ENCODE peak calls at places on chromosomes 2 and 18, in seven cellular contexts. One of them, this sample, is unnamed.

GRCh38 chr2:176494949-176495353 is 225.7 kb downstream of the MTX2 start:
- DNase-seq in foreskin fibroblast: no peak
- DNase-seq in ovary: peak
- DNase-seq in astrocyte of the spinal cord: no peak
- DNase-seq in astrocyte: no peak
- DNase-seq in heart right ventricle: peak
- DNase-seq in K562: no peak
- DNase-seq in this sample: no peak

GRCh38 chr2:68918497-68918896 is 34.2 kb downstream of the GKN2 start:
- DNase-seq in foreskin fibroblast: no peak
- DNase-seq in ovary: no peak
- DNase-seq in astrocyte of the spinal cord: no peak
- DNase-seq in astrocyte: peak
- DNase-seq in heart right ventricle: no peak
- DNase-seq in K562: no peak
- DNase-seq in this sample: no peak

GRCh38 chr2:232875256-232876070 is 5.4 kb downstream of the SNORC start:
- DNase-seq in foreskin fibroblast: no peak
- DNase-seq in ovary: no peak
- DNase-seq in astrocyte of the spinal cord: no peak
- DNase-seq in astrocyte: no peak
- DNase-seq in heart right ventricle: no peak
- DNase-seq in K562: no peak
- DNase-seq in this sample: no peak

GRCh38 chr2:241846406-241846805 is 12.3 kb downstream of the PDCD1 start:
- DNase-seq in foreskin fibroblast: no peak
- DNase-seq in ovary: no peak
- DNase-seq in astrocyte of the spinal cord: no peak
- DNase-seq in astrocyte: no peak
- DNase-seq in heart right ventricle: no peak
- DNase-seq in K562: no peak
- DNase-seq in this sample: no peak

GRCh38 chr18:23200751-23201150 is 65.5 kb downstream of the CABLES1 start:
- DNase-seq in foreskin fibroblast: no peak
- DNase-seq in ovary: no peak
- DNase-seq in astrocyte of the spinal cord: no peak
- DNase-seq in astrocyte: no peak
- DNase-seq in heart right ventricle: no peak
- DNase-seq in K562: no peak
- DNase-seq in this sample: no peak

GRCh38 chr18:48997985-48998831 is 47.4 kb upstream of the SMAD7 start:
- DNase-seq in foreskin fibroblast: peak
- DNase-seq in ovary: peak
- DNase-seq in astrocyte of the spinal cord: peak
- DNase-seq in astrocyte: peak
- DNase-seq in heart right ventricle: peak
- DNase-seq in K562: peak
- DNase-seq in this sample: peak

GRCh38 chr18:49617846-49618245 is 56.0 kb downstream of the LIPG start:
- DNase-seq in foreskin fibroblast: no peak
- DNase-seq in ovary: no peak
- DNase-seq in astrocyte of the spinal cord: no peak
- DNase-seq in astrocyte: no peak
- DNase-seq in heart right ventricle: no peak
- DNase-seq in K562: no peak
- DNase-seq in this sample: no peak

GRCh38 chr18:75405341-75405740 is 22.2 kb downstream of the SMIM21 start:
- DNase-seq in foreskin fibroblast: peak
- DNase-seq in ovary: no peak
- DNase-seq in astrocyte of the spinal cord: no peak
- DNase-seq in astrocyte: peak
- DNase-seq in heart right ventricle: no peak
- DNase-seq in K562: no peak
- DNase-seq in this sample: no peak

GRCh38 chr18:8177330-8178016 is 431.8 kb upstream of the RAB12 start:
- DNase-seq in foreskin fibroblast: no peak
- DNase-seq in ovary: no peak
- DNase-seq in astrocyte of the spinal cord: peak
- DNase-seq in astrocyte: peak
- DNase-seq in heart right ventricle: no peak
- DNase-seq in K562: no peak
- DNase-seq in this sample: no peak

GRCh38 chr2:207166349-207167128 is 791 bp upstream of the KLF7 start:
- DNase-seq in foreskin fibroblast: peak
- DNase-seq in ovary: peak
- DNase-seq in astrocyte of the spinal cord: peak
- DNase-seq in astrocyte: peak
- DNase-seq in heart right ventricle: peak
- DNase-seq in K562: peak
- DNase-seq in this sample: no peak

GRCh38 chr2:95312543-95313205 is 15.5 kb downstream of the KCNIP3 start:
- DNase-seq in foreskin fibroblast: no peak
- DNase-seq in ovary: no peak
- DNase-seq in astrocyte of the spinal cord: no peak
- DNase-seq in astrocyte: no peak
- DNase-seq in heart right ventricle: no peak
- DNase-seq in K562: no peak
- DNase-seq in this sample: no peak

GRCh38 chr2:201483337-201483736 is 31.8 kb downstream of the STRADB start:
- DNase-seq in foreskin fibroblast: no peak
- DNase-seq in ovary: no peak
- DNase-seq in astrocyte of the spinal cord: no peak
- DNase-seq in astrocyte: no peak
- DNase-seq in heart right ventricle: no peak
- DNase-seq in K562: no peak
- DNase-seq in this sample: no peak

GRCh38 chr2:44120428-44120827 is 48.2 kb upstream of the PPM1B start:
- DNase-seq in foreskin fibroblast: peak
- DNase-seq in ovary: no peak
- DNase-seq in astrocyte of the spinal cord: peak
- DNase-seq in astrocyte: peak
- DNase-seq in heart right ventricle: no peak
- DNase-seq in K562: no peak
- DNase-seq in this sample: peak

GRCh38 chr18:68439672-68440071 is 275.2 kb downstream of the TMX3 start:
- DNase-seq in foreskin fibroblast: no peak
- DNase-seq in ovary: no peak
- DNase-seq in astrocyte of the spinal cord: no peak
- DNase-seq in astrocyte: no peak
- DNase-seq in heart right ventricle: no peak
- DNase-seq in K562: no peak
- DNase-seq in this sample: no peak

GRCh38 chr2:134911386-134911785 is 7.2 kb upstream of the CCNT2 start:
- DNase-seq in foreskin fibroblast: no peak
- DNase-seq in ovary: no peak
- DNase-seq in astrocyte of the spinal cord: no peak
- DNase-seq in astrocyte: no peak
- DNase-seq in heart right ventricle: no peak
- DNase-seq in K562: no peak
- DNase-seq in this sample: no peak

GRCh38 chr2:19124135-19124534 is 234.3 kb downstream of the OSR1 start:
- DNase-seq in foreskin fibroblast: peak
- DNase-seq in ovary: no peak
- DNase-seq in astrocyte of the spinal cord: peak
- DNase-seq in astrocyte: peak
- DNase-seq in heart right ventricle: no peak
- DNase-seq in K562: no peak
- DNase-seq in this sample: no peak

GRCh38 chr2:11688222-11689069 is 18.5 kb upstream of the NTSR2 start:
- DNase-seq in foreskin fibroblast: peak
- DNase-seq in ovary: peak
- DNase-seq in astrocyte of the spinal cord: peak
- DNase-seq in astrocyte: peak
- DNase-seq in heart right ventricle: peak
- DNase-seq in K562: peak
- DNase-seq in this sample: peak

DNA sequence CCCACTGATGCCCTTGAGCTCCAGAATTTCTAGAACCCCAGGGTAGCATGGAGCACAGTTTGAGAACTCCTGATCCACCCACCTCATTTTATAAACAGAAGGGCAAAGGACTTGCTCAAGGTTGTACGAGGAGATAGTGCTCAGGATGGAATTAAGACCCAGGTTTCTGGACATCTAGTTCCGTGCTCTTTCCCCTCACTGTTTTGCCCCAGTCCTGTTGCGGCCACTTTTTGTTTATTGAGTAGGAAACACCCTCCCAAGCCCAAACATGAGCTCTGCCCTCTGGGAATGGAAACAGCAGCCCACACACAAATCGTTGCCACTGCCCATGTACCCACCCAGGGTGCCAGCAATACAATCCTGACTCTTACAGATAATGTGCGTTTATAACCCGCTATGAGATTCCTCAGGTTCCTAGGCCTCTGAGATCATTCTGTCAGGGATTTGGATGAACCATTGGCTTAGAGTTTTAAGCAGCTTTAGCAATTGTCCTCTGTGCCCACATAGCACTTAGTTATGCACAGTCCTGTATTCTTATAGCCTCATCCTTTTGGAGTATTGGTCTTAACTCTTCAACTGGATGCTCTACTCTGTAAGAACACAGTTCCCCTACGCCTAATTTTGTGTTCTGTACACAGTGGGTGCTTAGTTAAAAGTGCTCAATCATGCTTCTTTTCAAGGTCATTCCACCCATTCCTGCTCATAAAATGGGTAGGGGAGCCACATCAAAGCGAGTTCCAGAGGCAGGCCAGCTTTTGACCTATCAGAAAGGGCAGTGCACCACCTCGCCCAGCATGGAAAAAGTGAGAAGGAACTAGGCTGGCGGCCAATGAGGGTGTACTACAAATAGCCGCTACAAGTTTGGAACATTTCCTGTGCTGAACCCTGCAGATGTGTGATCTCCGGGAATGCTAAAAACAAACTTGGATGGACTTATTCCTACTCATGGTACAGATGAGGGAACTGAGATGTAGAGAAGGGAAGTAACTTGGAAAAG is 60.3 kb upstream of the IGFBP2 start:
- DNase-seq in foreskin fibroblast: peak
- DNase-seq in ovary: peak
- DNase-seq in astrocyte of the spinal cord: peak
- DNase-seq in astrocyte: peak
- DNase-seq in heart right ventricle: peak
- DNase-seq in K562: no peak
- DNase-seq in this sample: no peak
- H3K4me3 ChIP-seq in foreskin fibroblast: no peak
- H3K4me3 ChIP-seq in ovary: no peak
- H3K4me3 ChIP-seq in astrocyte of the spinal cord: no peak
- H3K4me3 ChIP-seq in astrocyte: no peak
- H3K4me3 ChIP-seq in heart right ventricle: no peak
- H3K4me3 ChIP-seq in K562: no peak
- H3K4me3 ChIP-seq in this sample: no peak

GRCh38 chr2:236889081-236889780 is 196.5 kb upstream of the COPS8 start:
- DNase-seq in foreskin fibroblast: no peak
- DNase-seq in ovary: no peak
- DNase-seq in astrocyte of the spinal cord: no peak
- DNase-seq in astrocyte: no peak
- DNase-seq in heart right ventricle: no peak
- DNase-seq in K562: no peak
- DNase-seq in this sample: no peak
- TF ChIP-seq CTCF in foreskin fibroblast: no peak
- TF ChIP-seq CTCF in ovary: no peak
- TF ChIP-seq CTCF in astrocyte of the spinal cord: no peak
- TF ChIP-seq CTCF in astrocyte: no peak
- TF ChIP-seq CTCF in heart right ventricle: no peak
- TF ChIP-seq CTCF in K562: no peak
- TF ChIP-seq CTCF in this sample: no peak

GRCh38 chr2:150171065-150171548 is 316.4 kb downstream of the RND3 start:
- DNase-seq in foreskin fibroblast: no peak
- DNase-seq in ovary: no peak
- DNase-seq in astrocyte of the spinal cord: no peak
- DNase-seq in astrocyte: no peak
- DNase-seq in heart right ventricle: peak
- DNase-seq in K562: no peak
- DNase-seq in this sample: no peak

GRCh38 chr2:150178591-150178990 is 308.9 kb downstream of the RND3 start:
- DNase-seq in foreskin fibroblast: no peak
- DNase-seq in ovary: no peak
- DNase-seq in astrocyte of the spinal cord: no peak
- DNase-seq in astrocyte: no peak
- DNase-seq in heart right ventricle: no peak
- DNase-seq in K562: no peak
- DNase-seq in this sample: no peak

GRCh38 chr2:150174396-150174795 is 313.1 kb downstream of the RND3 start:
- DNase-seq in foreskin fibroblast: no peak
- DNase-seq in ovary: no peak
- DNase-seq in astrocyte of the spinal cord: no peak
- DNase-seq in astrocyte: no peak
- DNase-seq in heart right ventricle: no peak
- DNase-seq in K562: no peak
- DNase-seq in this sample: no peak

GRCh38 chr2:150169230-150169629 is 318.2 kb downstream of the RND3 start:
- DNase-seq in foreskin fibroblast: peak
- DNase-seq in ovary: no peak
- DNase-seq in astrocyte of the spinal cord: peak
- DNase-seq in astrocyte: peak
- DNase-seq in heart right ventricle: peak
- DNase-seq in K562: no peak
- DNase-seq in this sample: no peak

GRCh38 chr2:150175034-150175433 is 312.4 kb downstream of the RND3 start:
- DNase-seq in foreskin fibroblast: no peak
- DNase-seq in ovary: no peak
- DNase-seq in astrocyte of the spinal cord: no peak
- DNase-seq in astrocyte: no peak
- DNase-seq in heart right ventricle: no peak
- DNase-seq in K562: no peak
- DNase-seq in this sample: no peak
- H3K4me3 ChIP-seq in foreskin fibroblast: no peak
- H3K4me3 ChIP-seq in ovary: no peak
- H3K4me3 ChIP-seq in astrocyte of the spinal cord: no peak
- H3K4me3 ChIP-seq in astrocyte: no peak
- H3K4me3 ChIP-seq in heart right ventricle: no peak
- H3K4me3 ChIP-seq in K562: no peak
- H3K4me3 ChIP-seq in this sample: no peak

GRCh38 chr2:155363349-155363888 is 664.9 kb downstream of the KCNJ3 start:
- DNase-seq in foreskin fibroblast: no peak
- DNase-seq in ovary: no peak
- DNase-seq in astrocyte of the spinal cord: no peak
- DNase-seq in astrocyte: no peak
- DNase-seq in heart right ventricle: no peak
- DNase-seq in K562: peak
- DNase-seq in this sample: no peak

GRCh38 chr2:155372969-155373368 is 674.5 kb downstream of the KCNJ3 start:
- DNase-seq in foreskin fibroblast: no peak
- DNase-seq in ovary: no peak
- DNase-seq in astrocyte of the spinal cord: peak
- DNase-seq in astrocyte: peak
- DNase-seq in heart right ventricle: no peak
- DNase-seq in K562: no peak
- DNase-seq in this sample: no peak

GRCh38 chr2:155364766-155365165 is 666.3 kb downstream of the KCNJ3 start:
- DNase-seq in foreskin fibroblast: no peak
- DNase-seq in ovary: no peak
- DNase-seq in astrocyte of the spinal cord: no peak
- DNase-seq in astrocyte: no peak
- DNase-seq in heart right ventricle: no peak
- DNase-seq in K562: no peak
- DNase-seq in this sample: no peak

DNA sequence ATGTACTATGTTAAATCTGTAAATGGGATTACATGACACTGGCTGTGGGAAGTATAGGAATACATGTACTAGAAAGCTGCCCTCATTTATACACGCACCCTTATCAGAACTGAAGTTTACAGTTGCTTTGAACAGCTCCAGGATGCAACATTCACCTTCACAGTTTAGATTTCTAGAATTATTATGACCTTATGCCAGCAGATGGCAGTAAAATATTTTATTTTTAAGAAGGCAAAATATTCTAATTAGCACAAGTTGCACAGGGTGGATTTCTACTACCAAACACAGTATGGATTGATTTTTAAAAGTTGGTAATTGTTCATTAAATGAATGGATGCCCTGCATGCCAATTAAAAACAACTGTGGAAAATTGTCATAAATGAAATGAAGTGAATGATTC is 670.4 kb downstream of the KCNJ3 start:
- DNase-seq in foreskin fibroblast: no peak
- DNase-seq in ovary: no peak
- DNase-seq in astrocyte of the spinal cord: peak
- DNase-seq in astrocyte: no peak
- DNase-seq in heart right ventricle: no peak
- DNase-seq in K562: no peak
- DNase-seq in this sample: no peak
- TF ChIP-seq CTCF in foreskin fibroblast: no peak
- TF ChIP-seq CTCF in ovary: no peak
- TF ChIP-seq CTCF in astrocyte of the spinal cord: peak
- TF ChIP-seq CTCF in astrocyte: peak
- TF ChIP-seq CTCF in heart right ventricle: no peak
- TF ChIP-seq CTCF in K562: peak
- TF ChIP-seq CTCF in this sample: no peak

This sample was measured in HFF-Myc.